ENCODE peak calls at places on chromosomes 13 and 19, in five cellular contexts. One of them, this sample, is unnamed.

GRCh38 chr13:49625392-49626137 is 2.7 kb upstream of the ARL11 start:
- DNase-seq in cardiac fibroblast: no peak
- DNase-seq in HEK293T: no peak
- DNase-seq in lower leg skin: peak
- DNase-seq in tibial nerve: no peak
- DNase-seq in this sample: no peak

GRCh38 chr19:54464044-54464623 is 556 bp upstream of the LENG9 start:
- DNase-seq in HEK293T: peak
- DNase-seq in tibial nerve: peak
- DNase-seq in cardiac fibroblast: peak
- DNase-seq in lower leg skin: peak
- DNase-seq in this sample: peak

GRCh38 chr13:89784161-89784809 is 1563.2 kb upstream of the MIR17HG start:
- DNase-seq in cardiac fibroblast: no peak
- DNase-seq in HEK293T: no peak
- DNase-seq in lower leg skin: peak
- DNase-seq in tibial nerve: no peak
- DNase-seq in this sample: no peak

GRCh38 chr13:76454991-76455390 is 431.2 kb downstream of the KCTD12 start:
- DNase-seq in lower leg skin: no peak
- DNase-seq in tibial nerve: no peak
- DNase-seq in cardiac fibroblast: no peak
- DNase-seq in HEK293T: no peak
- DNase-seq in this sample: no peak

GRCh38 chr19:23345838-23346237 is 49.4 kb downstream of the ZNF91 start:
- DNase-seq in cardiac fibroblast: no peak
- DNase-seq in tibial nerve: no peak
- DNase-seq in HEK293T: peak
- DNase-seq in lower leg skin: no peak
- DNase-seq in this sample: no peak

GRCh38 chr19:39796000-39796498 is 17.4 kb downstream of the LEUTX start:
- DNase-seq in cardiac fibroblast: no peak
- DNase-seq in tibial nerve: no peak
- DNase-seq in HEK293T: no peak
- DNase-seq in lower leg skin: no peak
- DNase-seq in this sample: no peak

GRCh38 chr13:32940601-32941000 is 75.6 kb upstream of the KL start:
- DNase-seq in tibial nerve: peak
- DNase-seq in lower leg skin: no peak
- DNase-seq in HEK293T: no peak
- DNase-seq in cardiac fibroblast: peak
- DNase-seq in this sample: no peak

GRCh38 chr19:17136617-17137016 is 61.0 kb downstream of the MYO9B start:
- DNase-seq in lower leg skin: no peak
- DNase-seq in HEK293T: no peak
- DNase-seq in tibial nerve: no peak
- DNase-seq in cardiac fibroblast: no peak
- DNase-seq in this sample: no peak

GRCh38 chr13:97434417-97435296 is 688 bp downstream of the RAP2A start:
- DNase-seq in HEK293T: peak
- DNase-seq in cardiac fibroblast: peak
- DNase-seq in tibial nerve: peak
- DNase-seq in lower leg skin: peak
- DNase-seq in this sample: peak

GRCh38 chr19:19134687-19135158 is 3.6 kb downstream of the TMEM161A start:
- DNase-seq in tibial nerve: no peak
- DNase-seq in HEK293T: peak
- DNase-seq in cardiac fibroblast: no peak
- DNase-seq in lower leg skin: no peak
- DNase-seq in this sample: no peak

GRCh38 chr13:34942732-34943674 is 933 bp downstream of the NBEA start:
- DNase-seq in lower leg skin: peak
- DNase-seq in HEK293T: peak
- DNase-seq in cardiac fibroblast: no peak
- DNase-seq in tibial nerve: no peak
- DNase-seq in this sample: no peak

GRCh38 chr19:2982983-2983350 is 5.6 kb downstream of the TLE6 start:
- DNase-seq in HEK293T: no peak
- DNase-seq in lower leg skin: peak
- DNase-seq in tibial nerve: peak
- DNase-seq in cardiac fibroblast: peak
- DNase-seq in this sample: no peak

GRCh38 chr13:96690998-96691397 is 303.3 kb downstream of the OXGR1 start:
- DNase-seq in cardiac fibroblast: no peak
- DNase-seq in lower leg skin: no peak
- DNase-seq in HEK293T: no peak
- DNase-seq in tibial nerve: no peak
- DNase-seq in this sample: no peak

GRCh38 chr13:24626449-24626848 is 53.8 kb upstream of the ATP12A start:
- DNase-seq in lower leg skin: peak
- DNase-seq in tibial nerve: no peak
- DNase-seq in cardiac fibroblast: no peak
- DNase-seq in HEK293T: no peak
- DNase-seq in this sample: no peak

GRCh38 chr13:107642841-107643240 is 572.5 kb downstream of the LIG4 start:
- DNase-seq in HEK293T: no peak
- DNase-seq in tibial nerve: no peak
- DNase-seq in lower leg skin: no peak
- DNase-seq in cardiac fibroblast: no peak
- DNase-seq in this sample: no peak

GRCh38 chr13:108494991-108495661 is 134.3 kb upstream of the MYO16 start:
- DNase-seq in HEK293T: no peak
- DNase-seq in tibial nerve: no peak
- DNase-seq in lower leg skin: no peak
- DNase-seq in cardiac fibroblast: peak
- DNase-seq in this sample: no peak

GRCh38 chr13:79228972-79229371 is 177.1 kb downstream of the RBM26 start:
- DNase-seq in cardiac fibroblast: no peak
- DNase-seq in tibial nerve: no peak
- DNase-seq in lower leg skin: no peak
- DNase-seq in HEK293T: no peak
- DNase-seq in this sample: no peak